ENCODE peak calls at places on chromosomes 12 and 14, in four cellular contexts. E is tibial artery, N is fibroblast of mammary gland, K is breast epithelium. C is an unnamed sample.

GRCh38 chr12:40946612-40947194 is 241.4 kb upstream of the PDZRN4 start:
- DNase-seq in E (no peak), N (peak), K (no peak), C (no peak)

GRCh38 chr14:66001356-66001755 is 484.8 kb upstream of the CCDC196 start:
- DNase-seq in E (no peak), N (no peak), K (no peak), C (no peak)

GRCh38 chr14:99559286-99559990 is 44.6 kb downstream of the CCDC85C start:
- DNase-seq in E (no peak), N (no peak), K (no peak), C (no peak)

GRCh38 chr12:12032260-12032761 is 38.4 kb upstream of the BCL2L14 start:
- DNase-seq in E (no peak), N (no peak), K (no peak), C (no peak)

GRCh38 chr12:3795096-3795799 is 42.3 kb upstream of the CRACR2A start:
- DNase-seq in E (no peak), N (no peak), K (no peak), C (no peak)

GRCh38 chr14:21711360-21711961 is 37.8 kb upstream of the OR4E1 start:
- DNase-seq in E (no peak), N (peak), K (no peak), C (no peak)

GRCh38 chr12:3535431-3535841 is 44.4 kb downstream of the PRMT8 start:
- DNase-seq in E (no peak), N (no peak), K (no peak), C (no peak)

GRCh38 chr12:24201258-24201970 is 251.9 kb upstream of the SOX5 start:
- DNase-seq in E (no peak), N (peak), K (no peak), C (no peak)

GRCh38 chr12:107330901-107331431 is 237.6 kb upstream of the CRY1 start:
- DNase-seq in E (no peak), N (no peak), K (no peak), C (no peak)

GRCh38 chr12:10718279-10718821 is 4.8 kb downstream of the YBX3 start:
- DNase-seq in E (no peak), N (peak), K (no peak), C (peak)
- H3K4me3 ChIP-seq in E (no peak), N (peak), K (peak), C (peak)

GRCh38 chr12:32435921-32436710 is 36.8 kb downstream of the FGD4 start:
- DNase-seq in E (no peak), N (no peak), K (no peak), C (no peak)

GRCh38 chr12:32431025-32431424 is 31.7 kb downstream of the FGD4 start:
- DNase-seq in E (no peak), N (no peak), K (no peak), C (no peak)
- H3K4me3 ChIP-seq in E (no peak), N (no peak), K (no peak), C (no peak)

DNA sequence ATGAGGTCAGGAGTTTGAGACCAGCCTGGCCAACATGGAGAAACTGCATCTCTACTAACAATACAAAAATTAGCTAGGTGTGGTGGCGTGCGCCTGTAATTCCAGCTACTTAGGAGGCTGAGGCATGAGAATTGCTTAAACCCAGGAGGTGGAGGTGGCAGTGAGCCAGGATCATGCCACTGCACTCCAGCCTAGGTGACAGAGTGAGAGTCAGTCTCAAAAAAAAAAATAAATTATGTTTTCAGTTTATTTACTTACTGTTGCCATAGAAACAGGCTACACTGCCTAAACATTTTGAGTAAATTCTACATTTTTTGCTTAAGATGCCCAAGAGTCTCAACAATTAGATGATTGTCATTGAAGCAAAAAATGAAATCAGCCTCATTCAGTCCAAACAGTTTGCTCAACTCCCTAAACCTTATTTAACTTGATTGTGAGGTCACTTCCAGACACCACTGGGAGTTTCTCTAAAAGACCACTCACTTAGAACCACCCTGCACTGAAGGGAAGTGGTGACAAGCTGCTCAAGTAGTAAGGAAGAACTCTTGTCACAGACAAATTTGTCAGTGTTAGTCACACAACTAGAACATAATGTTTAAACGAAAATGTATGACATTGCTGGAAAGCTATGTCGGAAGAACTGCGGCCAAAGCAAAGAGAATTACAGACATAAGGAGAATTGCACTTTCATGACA is 9.8 kb upstream of the GNPNAT1 start:
- DNase-seq in E (no peak), N (peak), K (no peak), C (no peak)
- H3K4me3 ChIP-seq in E (peak), N (no peak), K (no peak), C (no peak)

DNA sequence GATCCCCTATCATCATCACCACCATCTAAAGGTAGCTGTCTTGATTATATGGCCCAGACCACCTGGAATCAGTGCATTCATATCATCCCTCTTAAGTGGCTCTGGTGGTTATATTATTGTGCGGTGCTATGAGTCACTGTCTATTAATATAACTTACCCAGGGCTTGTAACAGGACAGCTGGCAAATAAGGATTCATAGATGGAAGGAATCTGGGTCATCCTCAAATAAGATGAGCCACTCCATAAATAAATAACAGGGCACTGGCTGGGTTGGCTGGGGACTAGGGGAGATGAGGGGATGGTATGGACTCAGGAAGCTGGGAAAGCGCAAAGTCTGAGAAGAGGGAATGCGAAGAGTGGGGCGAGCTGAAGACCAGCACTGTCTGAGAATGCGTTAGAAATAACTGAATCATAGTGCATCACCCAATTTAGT is 216.1 kb downstream of the NUAK1 start:
- DNase-seq in E (no peak), N (peak), K (no peak), C (no peak)
- H3K4me3 ChIP-seq in E (no peak), N (no peak), K (no peak), C (no peak)

GRCh38 chr12:76740501-76740900 is 23.4 kb upstream of the ZDHHC17 start:
- DNase-seq in E (no peak), N (no peak), K (no peak), C (no peak)

GRCh38 chr12:76739896-76740295 is 24.0 kb upstream of the ZDHHC17 start:
- DNase-seq in E (no peak), N (no peak), K (no peak), C (no peak)

GRCh38 chr12:76738824-76739579 is 24.9 kb upstream of the ZDHHC17 start:
- DNase-seq in E (no peak), N (no peak), K (no peak), C (no peak)
- H3K4me3 ChIP-seq in E (no peak), N (no peak), K (no peak), C (no peak)

GRCh38 chr12:43453761-43454160 is 98.2 kb downstream of the ADAMTS20 start:
- DNase-seq in E (no peak), N (no peak), K (no peak), C (no peak)
- H3K4me3 ChIP-seq in E (no peak), N (no peak), K (no peak), C (no peak)

DNA sequence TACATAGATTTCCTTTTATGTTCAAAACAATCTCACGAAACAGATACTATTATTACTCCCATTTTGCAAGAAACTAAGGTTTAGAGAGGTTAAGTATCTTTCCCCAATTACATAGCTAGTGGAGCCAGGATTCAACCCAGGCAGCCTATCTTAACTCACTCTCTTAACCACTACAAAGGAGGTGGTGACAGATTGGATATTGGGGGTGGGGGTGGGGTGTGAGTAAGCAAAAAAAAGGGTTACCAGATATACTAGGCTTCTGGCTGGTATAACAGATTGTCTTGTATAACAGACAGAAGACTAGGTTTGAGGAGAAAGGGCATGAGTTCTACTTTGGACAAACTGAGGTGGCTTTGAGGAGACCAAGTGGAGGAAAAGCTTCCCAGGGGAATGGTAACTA is 2.1 kb downstream of the GMFB start:
- DNase-seq in E (no peak), N (no peak), K (no peak), C (no peak)
- H3K4me3 ChIP-seq in E (no peak), N (no peak), K (no peak), C (no peak)

DNA sequence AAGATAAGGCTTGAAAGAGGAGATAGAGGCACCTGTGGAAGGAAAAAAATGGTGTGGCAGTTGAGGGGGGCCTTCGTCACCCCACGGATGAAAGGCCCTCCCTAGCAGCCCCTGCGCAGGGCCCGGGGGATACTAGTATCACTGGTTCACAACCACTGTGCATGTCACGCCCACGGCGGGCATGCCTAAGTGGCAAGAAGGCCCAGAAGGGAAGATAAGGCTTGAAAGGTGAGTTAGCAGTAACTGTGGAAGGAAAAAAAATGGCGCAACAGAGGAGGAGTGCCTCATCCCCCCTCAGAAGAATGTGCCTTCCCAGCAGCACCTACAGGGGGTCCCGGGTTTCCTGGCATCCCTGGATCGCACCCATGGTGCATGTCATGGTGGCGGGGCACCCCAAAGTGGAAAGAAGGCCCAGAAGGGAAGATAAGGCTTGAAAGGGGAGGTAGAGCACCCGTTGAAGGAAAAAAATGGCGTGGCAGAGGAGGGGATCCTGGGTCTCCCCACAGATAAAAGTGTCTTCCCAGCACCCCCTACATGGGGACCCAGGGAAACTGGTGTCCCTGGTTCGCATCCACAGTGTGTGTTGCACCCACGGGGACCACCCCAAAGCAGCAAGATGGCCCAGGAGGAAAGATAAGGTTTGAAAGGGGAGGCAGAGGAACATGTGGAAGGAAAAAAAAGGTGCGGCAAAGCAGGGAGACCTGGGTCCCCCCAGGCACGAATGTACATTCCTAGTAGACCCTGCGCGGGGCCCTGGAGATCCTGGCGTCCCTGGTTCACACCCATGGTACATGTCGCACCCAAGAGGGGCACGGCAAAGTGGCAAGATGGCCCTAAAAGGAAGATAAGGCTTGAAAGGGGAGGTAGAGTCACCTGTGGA is 279.2 kb downstream of the ALG10 start:
- DNase-seq in E (no peak), N (no peak), K (no peak), C (no peak)
- H3K4me3 ChIP-seq in E (no peak), N (no peak), K (no peak), C (no peak)